ENCODE peak calls at places on chromosome X, in five cellular contexts. L is SK-N-SH, Q is H1, M is GM12892, G is K562. K is an unnamed sample.

GRCh38 chrX:70255452-70255851 is 4.6 kb downstream of the P2RY4 start:
- DNase-seq in Q (no peak), M (no peak), G (no peak), L (no peak), K (no peak)

GRCh38 chrX:77719388-77719787 is 66.6 kb downstream of the ATRX start:
- DNase-seq in M (no peak), L (no peak), G (no peak), Q (no peak), K (no peak)

GRCh38 chrX:18394477-18394876 is 30.9 kb upstream of the CDKL5 start:
- DNase-seq in G (no peak), M (no peak), L (no peak), Q (no peak), K (no peak)

GRCh38 chrX:111680988-111681779 is at the start of gene ALG13:
- DNase-seq in M (peak; percentile 65), L (peak; percentile 94), G (peak; percentile 81), Q (peak; percentile 61), K (peak; percentile 63)

GRCh38 chrX:9681422-9681821 is 84.2 kb downstream of the GPR143 start:
- DNase-seq in L (no peak), Q (no peak), M (no peak), G (no peak), K (no peak)

GRCh38 chrX:53262918-53263394 is 18.4 kb downstream of the IQSEC2 start:
- DNase-seq in M (no peak), Q (no peak), G (peak; percentile 53), L (no peak), K (no peak)

GRCh38 chrX:102067966-102068723 is 57.3 kb upstream of the TCEAL2 start:
- DNase-seq in L (peak; percentile 10), G (no peak), M (no peak), Q (no peak), K (no peak)

GRCh38 chrX:82041034-82041433 is 839.1 kb downstream of the SH3BGRL start:
- DNase-seq in G (no peak), M (no peak), L (no peak), Q (no peak), K (no peak)

DNA sequence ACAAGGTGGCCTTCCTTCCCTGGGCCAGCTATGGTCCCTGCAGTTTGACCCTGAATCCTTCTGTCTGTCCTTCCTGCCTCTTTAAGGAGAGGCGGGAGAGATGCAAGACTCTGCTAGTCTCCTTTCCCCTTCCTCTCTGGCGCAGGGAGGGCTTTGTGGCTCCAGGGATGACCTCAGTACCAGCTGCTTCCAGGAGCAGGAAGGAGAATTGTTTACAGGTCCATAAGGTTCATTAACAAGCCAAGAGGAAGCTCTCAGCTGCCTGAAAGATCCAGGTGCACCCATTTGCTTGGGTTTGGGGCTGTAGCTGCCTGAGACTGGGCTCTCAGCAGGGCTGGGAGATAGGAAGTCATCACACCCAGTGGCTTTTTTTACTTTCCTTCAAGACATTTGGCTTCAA is 4.0 kb upstream of the FATE1 start:
- DNase-seq in M (no peak), G (no peak), Q (no peak), L (no peak), K (no peak)
- TF ChIP-seq TAF1 in M (no peak), G (no peak), Q (no peak), L (no peak), K (no peak)

DNA sequence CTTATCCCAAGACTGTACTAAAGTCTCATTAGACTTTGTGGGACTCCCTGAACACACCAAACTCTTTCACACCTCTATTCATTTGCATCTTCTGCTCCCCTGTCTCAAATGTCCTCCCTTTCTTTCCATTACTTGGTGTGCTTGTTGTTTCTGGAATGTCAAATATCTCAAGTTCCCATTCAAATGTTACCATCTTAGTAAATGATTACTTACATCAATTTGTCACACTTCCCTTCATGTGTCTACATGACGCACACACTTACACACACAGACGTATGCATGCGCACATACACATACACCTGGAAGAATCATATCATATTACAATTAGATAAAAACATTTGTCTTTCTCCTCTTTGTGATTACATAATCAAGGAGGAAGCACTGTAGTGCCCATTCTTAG is 210.7 kb upstream of the TEX13C start:
- DNase-seq in G (no peak), M (no peak), L (no peak), Q (no peak), K (no peak)
- TF ChIP-seq TAF1 in G (no peak), M (no peak), L (no peak), Q (no peak), K (no peak)

DNA sequence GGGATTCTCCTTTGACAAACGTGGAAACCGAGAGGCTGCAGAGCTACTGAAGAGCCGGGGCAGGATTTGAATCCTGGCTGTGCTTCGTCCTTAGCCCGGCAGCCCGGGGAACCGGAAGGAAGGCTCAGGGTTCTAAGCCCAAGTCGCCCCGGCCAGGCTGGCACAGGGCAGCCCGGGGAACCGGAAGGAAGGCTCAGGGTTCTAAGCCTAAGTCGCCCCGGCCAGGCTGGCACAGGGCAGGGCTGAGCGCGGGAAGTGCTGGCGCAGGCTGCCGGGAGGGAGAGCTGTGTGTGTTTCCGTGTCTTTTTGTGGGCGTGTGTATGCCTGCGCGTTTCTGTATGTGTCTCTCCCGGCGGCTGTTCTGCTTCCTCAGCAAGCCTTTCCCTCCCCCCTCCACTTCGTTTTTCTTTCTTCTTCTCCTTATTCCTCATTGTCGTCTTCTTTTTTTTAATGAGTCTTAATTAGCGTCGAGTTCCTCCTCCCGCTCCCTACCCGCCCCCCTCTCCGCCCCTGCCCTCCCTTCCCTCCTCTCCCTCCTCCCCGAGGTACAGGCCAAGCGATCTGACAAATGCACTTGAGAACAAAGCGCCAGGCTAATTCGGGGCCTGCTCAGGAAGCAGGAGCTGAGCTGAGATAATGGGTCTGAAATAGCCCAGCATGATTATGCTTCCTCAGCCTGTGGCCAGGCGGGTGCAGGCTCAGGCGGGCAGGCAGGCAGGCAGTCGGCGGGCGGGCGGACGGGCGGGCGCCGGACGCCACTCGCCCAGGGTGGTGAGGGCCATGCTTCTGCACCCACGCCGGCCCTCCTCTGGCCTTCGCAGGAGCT is 65.9 kb downstream of the EFNB1 start:
- DNase-seq in G (no peak), Q (no peak), M (no peak), L (peak; percentile 73), K (no peak)
- TF ChIP-seq TAF1 in G (no peak), Q (no peak), M (no peak), L (no peak), K (no peak)

DNA sequence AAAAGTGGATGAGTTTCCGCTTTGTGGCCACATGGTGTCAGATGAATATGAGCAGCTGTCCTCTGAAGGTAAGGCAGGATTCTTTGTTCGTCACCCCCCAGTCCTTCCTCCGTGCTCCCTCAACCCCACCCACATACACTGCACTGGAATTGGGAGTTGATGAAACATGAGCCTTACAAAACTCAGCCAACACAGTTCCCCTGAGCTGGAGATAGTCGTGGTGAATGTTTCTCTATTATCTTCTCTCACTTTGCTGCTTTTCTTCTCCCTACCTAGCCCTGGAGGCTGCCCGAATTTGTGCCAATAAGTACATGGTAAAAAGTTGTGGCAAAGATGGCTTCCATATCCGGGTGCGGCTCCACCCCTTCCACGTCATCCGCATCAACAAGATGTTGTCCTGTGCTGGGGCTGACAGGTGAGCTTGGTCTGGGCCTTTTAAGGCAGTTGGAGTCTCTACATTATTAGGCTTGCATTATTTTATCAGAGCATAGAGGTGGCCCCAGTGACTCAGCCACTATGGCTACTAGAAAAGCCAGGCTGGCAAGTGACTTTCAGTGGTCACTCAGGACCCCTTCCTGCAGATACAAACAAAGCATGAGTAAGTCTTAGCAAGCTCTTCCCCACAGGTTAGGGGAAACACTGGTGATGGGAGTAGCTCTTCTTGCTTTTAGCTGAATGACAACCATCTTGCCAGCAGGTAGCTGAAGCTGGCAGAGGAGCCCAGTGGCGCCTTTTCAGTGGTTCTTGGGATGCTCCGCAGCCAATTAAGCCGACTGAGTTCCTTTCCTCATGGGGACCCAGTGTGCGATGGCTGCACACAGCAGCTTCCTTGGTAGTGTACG is 1.6 kb downstream of the RPL10 start:
- DNase-seq in Q (no peak), L (no peak), G (peak; percentile 32), M (no peak), K (no peak)
- TF ChIP-seq TAF1 in Q (no peak), L (no peak), G (no peak), M (no peak), K (no peak)

GRCh38 chrX:3520987-3521875 is 174.8 kb upstream of the MXRA5 start:
- DNase-seq in Q (no peak), G (no peak), M (no peak), L (no peak), K (no peak)

GRCh38 chrX:3520458-3520857 is 174.0 kb upstream of the MXRA5 start:
- DNase-seq in M (no peak), L (no peak), Q (no peak), G (no peak), K (no peak)

GRCh38 chrX:3516051-3516541 is 169.6 kb upstream of the MXRA5 start:
- DNase-seq in G (no peak), L (no peak), Q (no peak), M (no peak), K (no peak)

GRCh38 chrX:3522016-3522690 is 175.7 kb upstream of the MXRA5 start:
- DNase-seq in L (no peak), G (no peak), M (no peak), Q (no peak), K (no peak)

GRCh38 chrX:3518870-3519269 is 172.4 kb upstream of the MXRA5 start:
- DNase-seq in L (no peak), Q (peak; percentile 1), G (peak; percentile 5), M (no peak), K (no peak)
- TF ChIP-seq TAF1 in L (no peak), Q (no peak), G (no peak), M (no peak), K (no peak)